ENCODE peak calls at places on chromosomes 7 and 10, in seven cellular contexts. R is choroid plexus epithelial cell, Q is WERI-Rb-1, H is suprapubic skin, D is cardiac fibroblast, J is endodermal cell, Z is LNCaP clone FGC. W is an unnamed sample.

GRCh38 chr10:93580824-93581223 is 14.4 kb downstream of the FFAR4 start:
- DNase-seq in R (peak), Q (no peak), H (no peak), D (peak), J (peak), Z (no peak), W (peak)

GRCh38 chr7:114645451-114645850 is 230.8 kb downstream of the FOXP2 start:
- DNase-seq in R (no peak), Q (no peak), H (no peak), D (no peak), J (no peak), Z (no peak), W (no peak)

GRCh38 chr10:118362103-118362502 is 20.0 kb upstream of the FAM204A start:
- DNase-seq in R (no peak), Q (no peak), H (no peak), D (no peak), J (no peak), Z (no peak), W (no peak)

GRCh38 chr10:97718178-97718577 is 4.6 kb downstream of the MARVELD1 start:
- DNase-seq in R (no peak), Q (no peak), H (no peak), D (no peak), J (no peak), Z (no peak), W (no peak)

GRCh38 chr10:21398549-21399345 is 126.7 kb downstream of the SKIDA1 start:
- DNase-seq in R (no peak), Q (no peak), H (no peak), D (no peak), J (no peak), Z (no peak), W (no peak)

GRCh38 chr10:106577266-106577665 is 587.2 kb downstream of the SORCS1 start:
- DNase-seq in R (peak), Q (no peak), H (no peak), D (peak), J (peak), Z (no peak), W (peak)

GRCh38 chr10:102280397-102281015 is 35.2 kb downstream of the GBF1 start:
- DNase-seq in R (peak), Q (peak), H (no peak), D (peak), J (no peak), Z (peak), W (no peak)

GRCh38 chr7:139035588-139036353 is at the start of gene ZC3HAV1L:
- DNase-seq in R (peak), Q (peak), H (no peak), D (peak), J (peak), Z (no peak), W (peak)

GRCh38 chr10:109018892-109019507 is 904.3 kb downstream of the XPNPEP1 start:
- DNase-seq in R (peak), Q (no peak), H (no peak), D (peak), J (no peak), Z (no peak), W (no peak)

DNA sequence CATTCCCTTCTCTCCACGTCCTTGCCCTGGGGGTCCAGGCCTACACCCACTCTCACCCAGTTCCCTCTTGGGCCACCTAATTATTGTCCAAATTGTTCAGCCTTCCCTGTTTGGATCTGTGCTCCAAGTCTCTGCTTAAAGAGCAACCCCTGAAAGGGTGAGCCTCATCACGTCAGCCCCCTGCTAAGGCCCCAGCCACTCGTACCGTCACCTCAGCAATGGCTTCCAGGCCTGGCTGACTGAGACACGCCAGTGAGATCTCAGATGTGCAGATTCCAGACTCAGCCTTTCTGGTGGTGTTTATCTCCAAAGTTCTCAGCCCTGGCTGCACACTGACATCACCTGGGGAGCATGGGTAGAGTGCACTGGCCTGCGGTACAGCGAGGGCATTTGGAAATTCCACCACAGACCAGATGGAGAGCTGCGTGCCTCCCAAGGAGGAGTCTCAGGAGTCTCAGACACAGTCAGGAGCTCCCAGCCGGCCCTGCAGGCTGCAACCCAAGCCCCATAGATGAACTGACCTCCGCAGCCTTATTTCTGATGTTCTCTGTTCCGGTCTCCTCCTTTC is 87.5 kb downstream of the PRKAG2 start:
- DNase-seq in R (no peak), Q (no peak), H (no peak), D (no peak), J (no peak), Z (no peak), W (no peak)
- TF ChIP-seq CTCF in R (no peak), Q (no peak), H (no peak), D (no peak), J (no peak), Z (no peak), W (no peak)

GRCh38 chr7:71868797-71869196 is 543.3 kb downstream of the CALN1 start:
- DNase-seq in R (peak), Q (no peak), H (no peak), D (no peak), J (no peak), Z (no peak), W (no peak)

GRCh38 chr7:71867626-71868025 is 544.5 kb downstream of the CALN1 start:
- DNase-seq in R (no peak), Q (no peak), H (no peak), D (no peak), J (no peak), Z (no peak), W (no peak)

GRCh38 chr7:71871446-71871845 is 540.7 kb downstream of the CALN1 start:
- DNase-seq in R (no peak), Q (no peak), H (no peak), D (no peak), J (peak), Z (no peak), W (no peak)
- TF ChIP-seq CTCF in R (no peak), Q (no peak), H (no peak), D (no peak), J (peak), Z (peak), W (no peak)

DNA sequence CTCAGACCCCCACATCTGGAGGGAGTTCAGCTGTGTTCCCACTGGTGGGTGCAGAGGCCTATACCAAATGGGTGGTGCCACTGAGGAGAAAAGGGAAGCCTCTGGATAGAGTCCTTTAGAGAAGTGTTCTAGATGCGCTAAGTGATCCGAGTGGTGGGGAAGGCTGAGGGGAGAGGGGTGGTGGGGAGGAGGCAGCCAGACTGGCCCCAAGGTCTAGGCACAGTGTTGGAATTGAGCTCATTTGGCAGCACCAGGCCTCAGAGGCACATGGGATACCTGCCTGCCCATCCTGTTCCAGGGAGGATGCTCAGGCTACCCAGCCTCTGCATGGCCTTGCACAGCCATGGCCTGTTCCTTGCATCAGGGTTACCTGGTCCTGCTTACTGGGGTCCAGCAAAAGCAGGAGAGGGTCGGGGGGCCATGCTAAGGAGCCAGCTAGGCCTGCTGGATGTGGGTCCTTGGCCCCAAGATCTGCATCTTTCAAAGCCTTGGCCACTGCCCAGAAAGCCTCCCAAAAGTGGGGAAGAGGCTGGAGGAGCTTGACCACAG is 99.6 kb downstream of the NEURL1 start:
- DNase-seq in R (no peak), Q (no peak), H (no peak), D (no peak), J (no peak), Z (no peak), W (no peak)
- TF ChIP-seq CTCF in R (no peak), Q (no peak), H (no peak), D (no peak), J (no peak), Z (no peak), W (no peak)

GRCh38 chr10:5321273-5321672 is 43.5 kb upstream of the UCN3 start:
- DNase-seq in R (no peak), Q (no peak), H (no peak), D (no peak), J (no peak), Z (no peak), W (no peak)

GRCh38 chr10:5323446-5323845 is 41.3 kb upstream of the UCN3 start:
- DNase-seq in R (no peak), Q (no peak), H (no peak), D (no peak), J (no peak), Z (no peak), W (no peak)

GRCh38 chr10:5317547-5318107 is 47.1 kb upstream of the UCN3 start:
- DNase-seq in R (peak), Q (no peak), H (no peak), D (peak), J (no peak), Z (no peak), W (peak)

GRCh38 chr10:5318148-5318547 is 46.6 kb upstream of the UCN3 start:
- DNase-seq in R (no peak), Q (no peak), H (no peak), D (no peak), J (no peak), Z (no peak), W (no peak)

DNA sequence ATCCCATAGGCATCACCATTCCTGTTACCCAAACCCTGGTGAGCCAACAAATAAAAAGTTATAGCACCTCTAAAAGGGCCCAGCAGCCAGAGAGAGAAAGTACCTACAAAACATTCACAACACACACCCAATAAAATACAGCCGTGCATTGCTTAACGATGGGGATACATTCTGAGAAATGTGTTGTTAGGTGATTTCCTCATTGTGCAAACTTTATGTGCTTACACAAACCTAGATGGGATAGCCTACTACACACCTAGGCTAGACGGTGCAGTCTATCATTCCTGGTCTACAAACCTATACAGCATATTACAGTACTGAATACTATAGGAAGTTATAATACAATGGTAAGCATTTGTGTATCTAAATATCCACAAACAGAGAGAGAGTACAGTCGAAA is 44.9 kb upstream of the UCN3 start:
- DNase-seq in R (no peak), Q (no peak), H (no peak), D (no peak), J (no peak), Z (no peak), W (no peak)
- TF ChIP-seq CTCF in R (no peak), Q (no peak), H (no peak), D (no peak), J (no peak), Z (no peak), W (no peak)

GRCh38 chr10:11285171-11285570 is 267.5 kb downstream of the CELF2 start:
- DNase-seq in R (peak), Q (no peak), H (no peak), D (peak), J (peak), Z (no peak), W (no peak)
- TF ChIP-seq CTCF in R (peak), Q (peak), H (no peak), D (no peak), J (peak), Z (peak), W (no peak)

GRCh38 chr10:85859859-85860258 is 506.7 kb downstream of the GRID1 start:
- DNase-seq in R (no peak), Q (no peak), H (no peak), D (no peak), J (no peak), Z (no peak), W (no peak)
- TF ChIP-seq CTCF in R (no peak), Q (no peak), H (no peak), D (no peak), J (peak), Z (no peak), W (no peak)

GRCh38 chr7:39386718-39387117 is 179.5 kb upstream of the YAE1 start:
- DNase-seq in R (no peak), Q (no peak), H (no peak), D (no peak), J (peak), Z (no peak), W (no peak)
- TF ChIP-seq CTCF in R (no peak), Q (no peak), H (no peak), D (no peak), J (peak), Z (no peak), W (no peak)

GRCh38 chr7:159026271-159027047 is 118.2 kb downstream of the VIPR2 start:
- DNase-seq in R (peak), Q (no peak), H (peak), D (no peak), J (peak), Z (no peak), W (no peak)

GRCh38 chr7:159028456-159029401 is 115.9 kb downstream of the VIPR2 start:
- DNase-seq in R (no peak), Q (no peak), H (peak), D (no peak), J (peak), Z (no peak), W (no peak)

GRCh38 chr7:159027803-159028455 is 116.7 kb downstream of the VIPR2 start:
- DNase-seq in R (no peak), Q (no peak), H (peak), D (no peak), J (peak), Z (no peak), W (no peak)

GRCh38 chr7:159025161-159025779 is 119.4 kb downstream of the VIPR2 start:
- DNase-seq in R (no peak), Q (no peak), H (peak), D (no peak), J (peak), Z (no peak), W (no peak)

DNA sequence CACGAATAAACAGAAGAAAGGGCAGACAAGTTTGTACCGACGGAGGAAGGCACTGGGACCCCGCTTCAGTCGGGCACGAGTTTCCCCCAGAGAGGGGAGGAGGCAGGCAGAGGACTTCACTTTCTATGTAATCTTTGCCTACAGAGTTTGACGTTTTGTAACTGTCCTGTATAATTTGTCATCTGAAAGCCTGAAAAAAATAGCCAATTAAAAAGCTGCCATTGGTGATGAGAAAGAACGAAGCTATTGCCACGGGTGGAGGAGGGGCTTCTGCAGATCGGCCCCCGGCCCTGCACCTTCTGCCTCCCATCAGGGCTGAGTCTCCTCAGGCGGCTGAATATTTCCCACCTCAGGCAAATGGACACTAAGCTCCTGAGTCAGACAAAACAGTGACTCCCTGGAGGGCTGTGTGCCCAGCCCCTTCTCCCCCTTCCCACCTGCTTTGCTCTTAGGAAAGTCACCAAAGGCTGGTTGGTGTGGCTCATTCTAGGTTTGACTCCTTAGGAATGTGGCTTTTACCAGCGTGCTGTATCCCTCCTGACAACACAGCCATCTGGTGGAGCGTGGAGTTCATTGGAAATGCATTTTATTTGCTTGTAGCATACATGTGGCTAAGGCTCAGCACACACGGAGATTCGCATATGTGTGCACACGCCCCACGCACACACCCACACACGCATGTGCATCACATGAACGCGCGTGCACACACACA is 117.4 kb downstream of the VIPR2 start:
- DNase-seq in R (peak), Q (no peak), H (peak), D (no peak), J (peak), Z (no peak), W (no peak)
- TF ChIP-seq CTCF in R (no peak), Q (no peak), H (no peak), D (no peak), J (no peak), Z (no peak), W (no peak)

GRCh38 chr10:133258066-133258817 is 18.4 kb downstream of the ADAM8 start:
- DNase-seq in R (no peak), Q (no peak), H (no peak), D (no peak), J (peak), Z (peak), W (peak)

GRCh38 chr10:133259603-133259992 is 17.1 kb downstream of the ADAM8 start:
- DNase-seq in R (peak), Q (no peak), H (no peak), D (no peak), J (no peak), Z (no peak), W (no peak)

GRCh38 chr10:133255323-133255722 is 17.7 kb downstream of the VENTX start:
- DNase-seq in R (no peak), Q (no peak), H (no peak), D (no peak), J (no peak), Z (no peak), W (no peak)

GRCh38 chr10:133258818-133259602 is 17.7 kb downstream of the ADAM8 start:
- DNase-seq in R (peak), Q (no peak), H (peak), D (peak), J (no peak), Z (no peak), W (peak)

DNA sequence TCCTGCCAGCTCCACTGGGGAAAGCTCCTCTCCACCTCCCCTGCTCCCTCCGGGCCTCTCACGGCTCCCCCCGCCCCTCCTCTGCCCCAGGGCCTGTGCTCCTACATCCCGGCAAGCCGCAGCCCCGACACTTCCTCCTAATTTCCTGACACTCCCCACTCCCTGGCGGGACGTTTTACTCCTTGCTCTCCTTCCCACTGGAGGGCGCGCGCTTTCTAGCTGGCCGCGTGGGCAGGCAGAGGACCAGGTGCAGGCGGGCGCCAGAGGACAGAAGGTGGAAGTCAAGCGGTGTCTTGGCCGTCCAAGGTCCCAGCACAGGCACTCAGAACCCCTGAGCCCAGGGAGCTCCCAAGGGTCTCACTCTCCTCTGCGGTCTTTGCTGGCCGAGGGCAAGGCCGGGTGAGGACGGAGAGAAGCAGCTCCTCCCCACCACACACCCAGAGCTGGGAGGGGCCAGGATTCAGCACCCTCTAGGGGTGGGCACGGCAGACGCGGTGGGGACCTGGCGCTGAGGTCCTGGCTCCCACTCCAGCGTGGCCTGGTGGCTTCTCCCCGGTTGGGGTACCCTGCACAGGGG is 19.1 kb downstream of the ADAM8 start:
- DNase-seq in R (peak), Q (peak), H (no peak), D (peak), J (peak), Z (peak), W (peak)
- TF ChIP-seq CTCF in R (peak), Q (peak), H (no peak), D (peak), J (peak), Z (peak), W (no peak)

GRCh38 chr10:33333260-33334169 is 952 bp downstream of the NRP1 start:
- DNase-seq in R (peak), Q (no peak), H (no peak), D (no peak), J (no peak), Z (no peak), W (peak)

GRCh38 chr10:33334170-33334838 is at the start of gene NRP1:
- DNase-seq in R (peak), Q (peak), H (no peak), D (no peak), J (peak), Z (no peak), W (peak)

GRCh38 chr10:33335550-33335799 is 1.0 kb upstream of the NRP1 start:
- DNase-seq in R (no peak), Q (no peak), H (no peak), D (peak), J (no peak), Z (no peak), W (no peak)

GRCh38 chr10:33335800-33336605 is 1.5 kb upstream of the NRP1 start:
- DNase-seq in R (peak), Q (peak), H (peak), D (peak), J (peak), Z (peak), W (peak)

GRCh38 chr10:33334839-33335549 is 527 bp upstream of the NRP1 start:
- DNase-seq in R (peak), Q (peak), H (peak), D (peak), J (peak), Z (peak), W (peak)
- TF ChIP-seq CTCF in R (peak), Q (peak), H (peak), D (peak), J (peak), Z (peak), W (peak)